ENCODE peak calls at places on chromosomes 13 and 19, in seven cellular contexts. Y is left ventricle myocardium inferior, F is heart right ventricle, D is ovary, P is suprapubic skin, A is brain microvascular endothelial cell, O is prostate gland. R is an unnamed sample. For H3K36me3, the result is how much of the 10 kb centered on the place peaks cover.

GRCh38 chr13:73967397-73968165 is 166.6 kb downstream of the KLF12 start:
- DNase-seq in Y (no peak), F (no peak), D (no peak), P (no peak), A (no peak), O (no peak), R (no peak)

GRCh38 chr13:20274466-20274865 is 42.3 kb upstream of the GJB6 start:
- DNase-seq in Y (no peak), F (no peak), D (no peak), P (no peak), A (no peak), O (peak), R (no peak)

GRCh38 chr19:56678205-56678604 is 6.6 kb upstream of the ZNF835 start:
- DNase-seq in Y (no peak), F (no peak), D (no peak), P (no peak), A (no peak), O (no peak), R (no peak)

GRCh38 chr13:94550030-94550738 is 45.8 kb downstream of the TGDS start:
- DNase-seq in Y (no peak), F (no peak), D (no peak), P (no peak), A (peak), O (no peak), R (no peak)

GRCh38 chr13:96785986-96786385 is 208.3 kb downstream of the OXGR1 start:
- DNase-seq in Y (no peak), F (no peak), D (no peak), P (no peak), A (no peak), O (no peak), R (no peak)

GRCh38 chr19:35125270-35125717 is 9.6 kb downstream of the LGI4 start:
- DNase-seq in Y (no peak), F (no peak), D (no peak), P (no peak), A (no peak), O (no peak), R (peak)

GRCh38 chr13:73390100-73390499 is 331.3 kb downstream of the KLF5 start:
- DNase-seq in Y (no peak), F (no peak), D (no peak), P (no peak), A (no peak), O (no peak), R (no peak)

GRCh38 chr13:110991991-110992508 is 77.2 kb upstream of the ANKRD10 start:
- DNase-seq in Y (no peak), F (no peak), D (no peak), P (no peak), A (no peak), O (no peak), R (no peak)

GRCh38 chr13:41273806-41274441 is 10.5 kb upstream of the MTRF1 start:
- DNase-seq in Y (no peak), F (no peak), D (no peak), P (no peak), A (no peak), O (no peak), R (no peak)

GRCh38 chr13:31495336-31495735 is 244.0 kb upstream of the RXFP2 start:
- DNase-seq in Y (no peak), F (no peak), D (no peak), P (no peak), A (no peak), O (no peak), R (no peak)

GRCh38 chr13:75960538-75960994 is 324.4 kb downstream of the LMO7 start:
- DNase-seq in Y (no peak), F (no peak), D (no peak), P (no peak), A (no peak), O (no peak), R (no peak)

GRCh38 chr13:32538234-32538620 is 368 bp downstream of the N4BP2L2 start:
- DNase-seq in Y (peak), F (peak), D (no peak), P (no peak), A (peak), O (no peak), R (peak)

GRCh38 chr19:703651-704446 is 4.9 kb upstream of the PALM start:
- DNase-seq in Y (peak), F (peak), D (peak), P (no peak), A (peak), O (no peak), R (peak)

GRCh38 chr13:106433066-106433465 is 102.4 kb downstream of the EFNB2 start:
- DNase-seq in Y (no peak), F (no peak), D (no peak), P (no peak), A (no peak), O (no peak), R (no peak)

GRCh38 chr13:65990684-65991083 is 1239.5 kb downstream of the PCDH9 start:
- DNase-seq in Y (no peak), F (no peak), D (no peak), P (no peak), A (no peak), O (no peak), R (no peak)

GRCh38 chr13:113084094-113084942 is 21.3 kb upstream of the F7 start:
- DNase-seq in Y (no peak), F (no peak), D (no peak), P (no peak), A (no peak), O (no peak), R (no peak)

GRCh38 chr13:111548301-111548700 is 227.9 kb downstream of the TEX29 start:
- DNase-seq in Y (no peak), F (no peak), D (no peak), P (no peak), A (no peak), O (no peak), R (no peak)

GRCh38 chr13:80463673-80464352 is 122.9 kb upstream of the SPRY2 start:
- DNase-seq in Y (no peak), F (peak), D (no peak), P (no peak), A (no peak), O (no peak), R (no peak)

GRCh38 chr13:108003626-108004025 is 211.7 kb downstream of the LIG4 start:
- DNase-seq in Y (no peak), F (no peak), D (no peak), P (no peak), A (no peak), O (no peak), R (no peak)

GRCh38 chr19:3667037-3667638 is 33.1 kb downstream of the PIP5K1C start:
- DNase-seq in Y (no peak), F (no peak), D (no peak), P (no peak), A (no peak), O (no peak), R (no peak)

GRCh38 chr13:97567510-97568243 is 133.7 kb downstream of the RAP2A start:
- DNase-seq in Y (no peak), F (no peak), D (no peak), P (no peak), A (no peak), O (peak), R (peak)

GRCh38 chr13:25196971-25197370 is 24.9 kb upstream of the AMER2 start:
- DNase-seq in Y (no peak), F (no peak), D (no peak), P (no peak), A (no peak), O (no peak), R (no peak)

GRCh38 chr19:47157455-47158321 is 27.1 kb downstream of the SAE1 start:
- DNase-seq in Y (peak), F (peak), D (no peak), P (peak), A (peak), O (peak), R (peak)

GRCh38 chr19:5804516-5805464 is at the start of gene NRTN:
- DNase-seq in Y (no peak), F (no peak), D (no peak), P (no peak), A (no peak), O (no peak), R (peak)

GRCh38 chr19:12365094-12365371 is 450 bp downstream of the ZNF442 start:
- DNase-seq in Y (no peak), F (peak), D (no peak), P (no peak), A (peak), O (peak), R (no peak)

GRCh38 chr19:15161028-15161984 is 39.5 kb downstream of the NOTCH3 start:
- DNase-seq in Y (no peak), F (no peak), D (no peak), P (no peak), A (no peak), O (no peak), R (no peak)

GRCh38 chr19:48668332-48668731 is 4.5 kb downstream of the NTN5 start:
- DNase-seq in Y (no peak), F (no peak), D (no peak), P (no peak), A (no peak), O (no peak), R (no peak)

GRCh38 chr19:49880162-49880869 is 2.8 kb downstream of the TBC1D17 start:
- DNase-seq in Y (no peak), F (no peak), D (peak), P (no peak), A (no peak), O (no peak), R (peak)
- H3K36me3 ChIP-seq in Y (half or more), F (half or more), D (under half), P (half or more), A (under half), O (under half), R (under half)

DNA sequence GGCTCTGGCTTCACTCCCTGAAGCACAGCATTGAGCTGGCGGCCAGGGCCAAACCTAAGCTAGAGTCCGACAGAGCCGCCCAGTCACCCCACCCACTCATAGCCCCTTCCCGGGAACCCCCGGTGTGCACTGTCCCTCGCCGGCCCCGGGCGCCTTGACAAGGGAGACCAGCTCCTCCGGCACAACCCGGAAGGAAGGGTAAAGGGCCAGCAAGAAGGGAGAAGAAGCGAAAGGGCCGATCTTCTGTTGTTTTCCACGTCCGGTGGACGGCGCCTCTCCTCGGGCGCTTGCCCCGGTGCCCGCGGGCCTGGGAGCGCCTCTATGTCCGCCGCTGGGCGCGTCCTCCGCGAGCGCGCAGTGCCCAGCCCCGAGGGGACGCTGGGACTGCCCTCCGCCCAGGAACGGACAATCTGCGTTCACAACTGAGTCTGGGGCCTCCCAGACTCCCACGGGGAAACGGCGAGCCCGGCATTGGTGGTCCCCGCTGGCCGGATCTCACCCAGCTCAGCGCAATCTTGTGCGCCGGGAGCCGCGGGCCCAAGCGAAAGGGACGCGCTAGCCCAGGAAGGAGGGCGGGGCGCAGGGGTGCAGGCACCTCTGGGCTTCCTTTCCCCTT is 172.5 kb upstream of the MIR17HG start:
- DNase-seq in Y (no peak), F (no peak), D (no peak), P (no peak), A (no peak), O (no peak), R (no peak)
- H3K4me3 ChIP-seq in Y (peak), F (peak), D (no peak), P (peak), A (peak), O (peak), R (no peak)

GRCh38 chr19:11349171-11349570 is 2.9 kb downstream of the CCDC159 start:
- DNase-seq in Y (no peak), F (no peak), D (no peak), P (no peak), A (no peak), O (no peak), R (no peak)

GRCh38 chr19:11345122-11345752 is 831 bp downstream of the TMEM205 start:
- DNase-seq in Y (no peak), F (no peak), D (no peak), P (no peak), A (no peak), O (no peak), R (peak)

GRCh38 chr19:11342429-11342828 is 3.0 kb upstream of the RAB3D start:
- DNase-seq in Y (no peak), F (no peak), D (no peak), P (no peak), A (no peak), O (no peak), R (no peak)

GRCh38 chr19:11347546-11347945 is 1.2 kb downstream of the CCDC159 start:
- DNase-seq in Y (no peak), F (no peak), D (no peak), P (no peak), A (no peak), O (no peak), R (no peak)

GRCh38 chr19:11346104-11346940 is at the start of the genes CCDC159 and TMEM205:
- DNase-seq in Y (peak), F (peak), D (peak), P (peak), A (peak), O (peak), R (peak)
- TF ChIP-seq CTCF in Y (peak), F (peak), D (no peak), P (no peak), A (no peak), O (no peak), R (peak)

GRCh38 chr19:2076481-2077082 is 19.5 kb downstream of the MOB3A start:
- DNase-seq in Y (no peak), F (no peak), D (no peak), P (no peak), A (no peak), O (no peak), R (no peak)

GRCh38 chr19:2077398-2077797 is 18.7 kb downstream of the MOB3A start:
- DNase-seq in Y (no peak), F (no peak), D (no peak), P (no peak), A (no peak), O (no peak), R (no peak)

GRCh38 chr19:2079076-2079864 is 16.9 kb downstream of the MOB3A start:
- DNase-seq in Y (no peak), F (no peak), D (no peak), P (no peak), A (no peak), O (no peak), R (no peak)

GRCh38 chr19:2079865-2080301 is 16.2 kb downstream of the MOB3A start:
- DNase-seq in Y (no peak), F (no peak), D (no peak), P (no peak), A (no peak), O (no peak), R (no peak)

DNA sequence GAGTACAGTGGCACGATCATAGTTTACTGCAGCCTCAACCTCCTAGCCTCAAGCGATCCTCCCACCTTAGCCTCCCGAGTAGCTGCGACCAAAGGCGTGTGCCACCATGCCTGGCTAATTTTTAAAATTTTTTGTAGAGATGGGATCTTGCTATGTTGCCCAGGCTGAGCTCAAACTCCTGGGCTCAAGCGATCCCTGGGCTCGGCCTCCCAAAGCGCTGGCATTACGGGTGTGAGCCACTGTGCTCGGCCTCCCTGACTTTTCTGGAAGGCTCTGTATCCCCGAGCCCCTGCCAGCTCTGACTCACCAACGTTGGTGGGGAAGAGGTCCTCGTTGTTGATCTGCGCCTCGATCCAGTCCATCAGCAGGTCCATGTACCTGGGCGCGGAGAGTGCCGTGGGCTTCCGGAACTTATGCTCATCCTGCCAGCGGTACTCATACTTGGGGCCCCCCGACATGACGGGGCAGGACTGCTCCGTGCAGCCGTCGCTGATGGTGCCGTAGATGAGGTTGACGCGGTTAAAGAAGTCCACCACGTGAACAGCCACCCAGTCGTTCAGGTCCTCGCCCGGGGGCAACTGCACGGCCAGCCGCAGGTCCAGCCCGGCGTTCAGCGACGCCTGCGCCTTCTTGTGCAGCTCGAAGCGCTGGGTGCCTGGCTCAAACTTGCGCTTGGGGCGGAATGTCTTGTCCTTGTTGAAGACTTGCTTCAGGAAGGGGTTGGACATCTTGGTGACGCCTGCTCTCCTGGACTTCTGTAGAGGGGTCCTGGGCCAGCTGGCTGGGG is 18.1 kb downstream of the MOB3A start:
- DNase-seq in Y (no peak), F (no peak), D (no peak), P (no peak), A (no peak), O (no peak), R (no peak)
- H3K36me3 ChIP-seq in Y (half or more), F (half or more), D (under half), P (half or more), A (half or more), O (under half), R (under half)

DNA sequence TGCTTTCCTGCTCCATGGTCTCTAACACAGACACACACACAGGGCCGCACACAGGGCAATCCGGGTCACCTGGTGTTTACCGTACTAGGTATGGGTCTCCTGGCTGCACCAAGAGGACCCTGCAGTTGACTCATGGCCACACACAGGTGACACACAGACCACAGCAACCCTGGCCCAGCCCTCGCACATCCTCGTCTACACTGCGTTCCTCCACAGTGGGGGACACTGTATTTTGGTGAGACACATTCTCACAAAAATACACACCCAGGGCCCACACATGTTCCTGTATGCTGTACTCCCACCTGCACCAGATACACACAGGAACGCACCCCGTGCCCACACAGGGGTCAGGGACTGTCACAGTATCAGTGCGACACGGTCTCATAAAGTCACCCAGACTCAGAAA is 12.8 kb downstream of the PDE4A start:
- DNase-seq in Y (no peak), F (no peak), D (no peak), P (no peak), A (no peak), O (no peak), R (no peak)
- H3K4me3 ChIP-seq in Y (peak), F (no peak), D (no peak), P (no peak), A (no peak), O (no peak), R (no peak)